ENCODE peak calls at places on chromosomes 13 and 19, in seven cellular contexts. P is central memory CD4-positive, alpha-beta T cell; S is GM04504; N is kidney glomerular epithelial cell; V is AG09309; Y is NCI-H345; Z is activated gamma-delta T cell treated with anti-CD3 and anti-CD28 coated beads, Interleukin-2, amount 50 U/mL, for 16 hours. J is an unnamed sample.

GRCh38 chr13:26742691-26743358 is 17.8 kb downstream of the GPR12 start:
- DNase-seq in P (no peak), S (no peak), N (no peak), V (no peak), Y (no peak), Z (no peak), J (no peak)

GRCh38 chr19:41575998-41576397 is at the start of gene CEACAM21:
- DNase-seq in P (peak; percentile 32), S (no peak), N (no peak), V (no peak), Y (no peak), Z (no peak), J (no peak)

GRCh38 chr13:62702502-62702901 is 1286.9 kb upstream of the PCDH20 start:
- DNase-seq in P (no peak), S (no peak), N (no peak), V (no peak), Y (no peak), Z (no peak), J (no peak)

GRCh38 chr13:31377946-31378345 is 178.2 kb downstream of the B3GLCT start:
- DNase-seq in P (no peak), S (no peak), N (no peak), V (no peak), Y (no peak), Z (no peak), J (no peak)

GRCh38 chr13:100662470-100663211 is 12.0 kb downstream of the TMTC4 start:
- DNase-seq in P (no peak), S (no peak), N (no peak), V (no peak), Y (no peak), Z (no peak), J (no peak)

GRCh38 chr13:31322025-31322424 is 122.2 kb downstream of the B3GLCT start:
- DNase-seq in P (no peak), S (no peak), N (no peak), V (no peak), Y (no peak), Z (no peak), J (peak; percentile 4)

GRCh38 chr13:99642006-99642405 is 140.7 kb downstream of the TM9SF2 start:
- DNase-seq in P (no peak), S (no peak), N (no peak), V (no peak), Y (no peak), Z (no peak), J (no peak)

GRCh38 chr13:31859546-31859945 is 120.2 kb downstream of the RXFP2 start:
- DNase-seq in P (no peak), S (no peak), N (no peak), V (no peak), Y (peak; percentile 20), Z (no peak), J (peak; percentile 59)

GRCh38 chr13:32278456-32278855 is 36.7 kb downstream of the ZAR1L start:
- DNase-seq in P (no peak), S (peak; percentile 9), N (peak; percentile 17), V (no peak), Y (no peak), Z (no peak), J (no peak)

GRCh38 chr19:38733493-38734175 is 10.6 kb downstream of the CAPN12 start:
- DNase-seq in P (no peak), S (no peak), N (no peak), V (no peak), Y (no peak), Z (no peak), J (no peak)

GRCh38 chr13:80654638-80655249 is 313.8 kb upstream of the SPRY2 start:
- DNase-seq in P (no peak), S (no peak), N (no peak), V (no peak), Y (no peak), Z (no peak), J (no peak)

GRCh38 chr13:98208606-98209005 is 31.5 kb upstream of the RNF113B start:
- DNase-seq in P (no peak), S (no peak), N (no peak), V (no peak), Y (no peak), Z (no peak), J (no peak)

GRCh38 chr19:38267780-38268430 is 3.5 kb downstream of the SPINT2 start:
- DNase-seq in P (no peak), S (no peak), N (peak; percentile 37), V (no peak), Y (no peak), Z (no peak), J (no peak)

GRCh38 chr19:13334801-13335481 is 171.3 kb downstream of the CACNA1A start:
- DNase-seq in P (no peak), S (no peak), N (no peak), V (no peak), Y (no peak), Z (no peak), J (no peak)

GRCh38 chr19:9847087-9847671 is 12.1 kb downstream of the PIN1 start:
- DNase-seq in P (no peak), S (peak; percentile 88), N (no peak), V (peak; percentile 91), Y (no peak), Z (no peak), J (no peak)

GRCh38 chr13:95023405-95023804 is 277.8 kb downstream of the ABCC4 start:
- DNase-seq in P (no peak), S (no peak), N (no peak), V (no peak), Y (peak; percentile 69), Z (no peak), J (no peak)

GRCh38 chr13:51938454-51938853 is 72.8 kb downstream of the ATP7B start:
- DNase-seq in P (no peak), S (no peak), N (no peak), V (no peak), Y (no peak), Z (no peak), J (peak; percentile 10)

GRCh38 chr19:9043524-9043923 is 33.3 kb upstream of the MUC16 start:
- DNase-seq in P (no peak), S (no peak), N (peak; percentile 34), V (no peak), Y (no peak), Z (no peak), J (no peak)

GRCh38 chr13:113976711-113977684 is 3.1 kb upstream of the C13orf46 start:
- DNase-seq in P (no peak), S (peak; percentile 49), N (peak; percentile 46), V (peak; percentile 24), Y (no peak), Z (no peak), J (no peak)

GRCh38 chr13:78137404-78138142 is 218.9 kb upstream of the EDNRB start:
- DNase-seq in P (peak; percentile 22), S (peak; percentile 36), N (peak; percentile 79), V (peak; percentile 20), Y (peak; percentile 80), Z (no peak), J (peak; percentile 46)

GRCh38 chr19:29524912-29525870 is 603 bp upstream of the VSTM2B start:
- DNase-seq in P (no peak), S (no peak), N (no peak), V (no peak), Y (peak; percentile 74), Z (no peak), J (peak; percentile 24)

GRCh38 chr13:73876323-73876722 is 257.9 kb downstream of the KLF12 start:
- DNase-seq in P (no peak), S (no peak), N (no peak), V (no peak), Y (no peak), Z (no peak), J (no peak)

GRCh38 chr19:54151362-54152035 is 8.0 kb downstream of the LENG1 start:
- DNase-seq in P (no peak), S (no peak), N (no peak), V (no peak), Y (no peak), Z (no peak), J (no peak)

GRCh38 chr13:99086869-99087129 is 108.9 kb upstream of the DOCK9 start:
- DNase-seq in P (no peak), S (no peak), N (no peak), V (no peak), Y (no peak), Z (no peak), J (peak; percentile 53)

GRCh38 chr19:45467115-45467455 is 711 bp upstream of the FOSB start:
- DNase-seq in P (no peak), S (no peak), N (no peak), V (no peak), Y (no peak), Z (no peak), J (peak; percentile 30)

GRCh38 chr19:13463296-13463695 is 43.0 kb downstream of the CACNA1A start:
- DNase-seq in P (no peak), S (no peak), N (no peak), V (no peak), Y (no peak), Z (no peak), J (no peak)

GRCh38 chr13:59480857-59481256 is 682.9 kb downstream of the DIAPH3 start:
- DNase-seq in P (no peak), S (no peak), N (no peak), V (no peak), Y (no peak), Z (no peak), J (no peak)

GRCh38 chr19:5313307-5313706 is 27.3 kb downstream of the PTPRS start:
- DNase-seq in P (no peak), S (no peak), N (no peak), V (no peak), Y (peak; percentile 83), Z (no peak), J (peak; percentile 34)

GRCh38 chr19:53908106-53908932 is 759 bp upstream of the CACNG7 start:
- DNase-seq in P (peak; percentile 20), S (no peak), N (no peak), V (no peak), Y (no peak), Z (no peak), J (peak; percentile 50)

GRCh38 chr19:57103573-57104277 is 16.1 kb upstream of the USP29 start:
- DNase-seq in P (peak; percentile 52), S (peak; percentile 44), N (peak; percentile 55), V (peak; percentile 40), Y (peak; percentile 6), Z (peak; percentile 51), J (peak; percentile 56)

GRCh38 chr19:7497292-7497691 is 8.5 kb upstream of the PEX11G start:
- DNase-seq in P (no peak), S (no peak), N (peak; percentile 24), V (no peak), Y (no peak), Z (no peak), J (no peak)

GRCh38 chr19:45437328-45437727 is 13.6 kb upstream of the ERCC1 start:
- DNase-seq in P (no peak), S (no peak), N (no peak), V (no peak), Y (no peak), Z (no peak), J (no peak)

GRCh38 chr13:23743269-23743668 is 145.9 kb downstream of the MIPEP start:
- DNase-seq in P (peak; percentile 62), S (no peak), N (no peak), V (no peak), Y (no peak), Z (no peak), J (no peak)

GRCh38 chr19:18479964-18480723 is 41.7 kb downstream of the ELL start:
- DNase-seq in P (no peak), S (peak; percentile 79), N (no peak), V (peak; percentile 49), Y (peak; percentile 41), Z (no peak), J (peak; percentile 80)

GRCh38 chr13:95191821-95192220 is 109.4 kb downstream of the ABCC4 start:
- DNase-seq in P (peak; percentile 23), S (peak; percentile 47), N (peak; percentile 63), V (peak; percentile 29), Y (peak; percentile 69), Z (peak; percentile 29), J (peak; percentile 11)

GRCh38 chr13:103351035-103351828 is 285.0 kb upstream of the SLC10A2 start:
- DNase-seq in P (no peak), S (no peak), N (peak; percentile 30), V (no peak), Y (no peak), Z (no peak), J (no peak)

GRCh38 chr19:10826236-10826635 is 9.8 kb downstream of the TMED1 start:
- DNase-seq in P (no peak), S (no peak), N (no peak), V (no peak), Y (no peak), Z (no peak), J (no peak)

GRCh38 chr19:43820098-43820860 is 6.8 kb upstream of the ZNF283 start:
- DNase-seq in P (peak; percentile 3), S (no peak), N (no peak), V (no peak), Y (no peak), Z (no peak), J (peak; percentile 8)

J was measured in DMS79 treated with DMSO at 0.1 percent for 48 hours.